ENCODE peak calls at places on chromosomes 4 and X, in six cellular contexts. One of them, this sample, is unnamed.

GRCh38 chrX:80285131-80285773 is 135.0 kb upstream of the TENT5D start:
- DNase-seq in activated T-helper 1 cell treated with anti-CD3 and anti-CD28 coated beads, Interleukin-12 subunit alpha, Interleukin-12 subunit beta, Interleukin-2, Interleukin-4 antibody, amounts not matched to agents 30 ng/mL and 10 ng/mL and 1 ng/mL, durations not matched to agents 14 hours and 24 hours and 36 hours: no peak
- DNase-seq in ovary: no peak
- DNase-seq in NCI-H1092: no peak
- DNase-seq in choroid plexus epithelial cell: no peak
- DNase-seq in stimulated activated CD4-positive, alpha-beta T cell treated with anti-CD3 and anti-CD28 coated beads, Interleukin-2, amount 100 ng/mL, for 48 hours: no peak
- DNase-seq in this sample: peak

GRCh38 chr4:9792381-9792780 is 10.9 kb downstream of the DRD5 start:
- DNase-seq in activated T-helper 1 cell treated with anti-CD3 and anti-CD28 coated beads, Interleukin-12 subunit alpha, Interleukin-12 subunit beta, Interleukin-2, Interleukin-4 antibody, amounts not matched to agents 30 ng/mL and 10 ng/mL and 1 ng/mL, durations not matched to agents 14 hours and 24 hours and 36 hours: no peak
- DNase-seq in ovary: no peak
- DNase-seq in NCI-H1092: no peak
- DNase-seq in choroid plexus epithelial cell: no peak
- DNase-seq in stimulated activated CD4-positive, alpha-beta T cell treated with anti-CD3 and anti-CD28 coated beads, Interleukin-2, amount 100 ng/mL, for 48 hours: no peak
- DNase-seq in this sample: no peak

GRCh38 chrX:155329293-155329692 is 5.1 kb downstream of the CLIC2 start:
- DNase-seq in activated T-helper 1 cell treated with anti-CD3 and anti-CD28 coated beads, Interleukin-12 subunit alpha, Interleukin-12 subunit beta, Interleukin-2, Interleukin-4 antibody, amounts not matched to agents 30 ng/mL and 10 ng/mL and 1 ng/mL, durations not matched to agents 14 hours and 24 hours and 36 hours: no peak
- DNase-seq in ovary: no peak
- DNase-seq in NCI-H1092: no peak
- DNase-seq in choroid plexus epithelial cell: no peak
- DNase-seq in stimulated activated CD4-positive, alpha-beta T cell treated with anti-CD3 and anti-CD28 coated beads, Interleukin-2, amount 100 ng/mL, for 48 hours: no peak
- DNase-seq in this sample: no peak

GRCh38 chrX:46279925-46280313 is 265.3 kb downstream of the ZNF674 start:
- DNase-seq in activated T-helper 1 cell treated with anti-CD3 and anti-CD28 coated beads, Interleukin-12 subunit alpha, Interleukin-12 subunit beta, Interleukin-2, Interleukin-4 antibody, amounts not matched to agents 30 ng/mL and 10 ng/mL and 1 ng/mL, durations not matched to agents 14 hours and 24 hours and 36 hours: no peak
- DNase-seq in ovary: no peak
- DNase-seq in NCI-H1092: no peak
- DNase-seq in choroid plexus epithelial cell: peak
- DNase-seq in stimulated activated CD4-positive, alpha-beta T cell treated with anti-CD3 and anti-CD28 coated beads, Interleukin-2, amount 100 ng/mL, for 48 hours: no peak
- DNase-seq in this sample: no peak

GRCh38 chrX:71637253-71637618 is 18.9 kb upstream of the CXCR3 start:
- DNase-seq in activated T-helper 1 cell treated with anti-CD3 and anti-CD28 coated beads, Interleukin-12 subunit alpha, Interleukin-12 subunit beta, Interleukin-2, Interleukin-4 antibody, amounts not matched to agents 30 ng/mL and 10 ng/mL and 1 ng/mL, durations not matched to agents 14 hours and 24 hours and 36 hours: no peak
- DNase-seq in ovary: no peak
- DNase-seq in NCI-H1092: no peak
- DNase-seq in choroid plexus epithelial cell: no peak
- DNase-seq in stimulated activated CD4-positive, alpha-beta T cell treated with anti-CD3 and anti-CD28 coated beads, Interleukin-2, amount 100 ng/mL, for 48 hours: no peak
- DNase-seq in this sample: peak

GRCh38 chrX:2559124-2559523 is 58.3 kb upstream of the DHRSX start:
- DNase-seq in activated T-helper 1 cell treated with anti-CD3 and anti-CD28 coated beads, Interleukin-12 subunit alpha, Interleukin-12 subunit beta, Interleukin-2, Interleukin-4 antibody, amounts not matched to agents 30 ng/mL and 10 ng/mL and 1 ng/mL, durations not matched to agents 14 hours and 24 hours and 36 hours: no peak
- DNase-seq in ovary: no peak
- DNase-seq in NCI-H1092: no peak
- DNase-seq in choroid plexus epithelial cell: no peak
- DNase-seq in stimulated activated CD4-positive, alpha-beta T cell treated with anti-CD3 and anti-CD28 coated beads, Interleukin-2, amount 100 ng/mL, for 48 hours: no peak
- DNase-seq in this sample: no peak

GRCh38 chrX:40877869-40878268 is 142.5 kb upstream of the MED14 start:
- DNase-seq in activated T-helper 1 cell treated with anti-CD3 and anti-CD28 coated beads, Interleukin-12 subunit alpha, Interleukin-12 subunit beta, Interleukin-2, Interleukin-4 antibody, amounts not matched to agents 30 ng/mL and 10 ng/mL and 1 ng/mL, durations not matched to agents 14 hours and 24 hours and 36 hours: no peak
- DNase-seq in ovary: no peak
- DNase-seq in NCI-H1092: no peak
- DNase-seq in choroid plexus epithelial cell: peak
- DNase-seq in stimulated activated CD4-positive, alpha-beta T cell treated with anti-CD3 and anti-CD28 coated beads, Interleukin-2, amount 100 ng/mL, for 48 hours: no peak
- DNase-seq in this sample: peak

GRCh38 chr4:41448935-41449334 is 89.0 kb upstream of the LIMCH1 start:
- DNase-seq in activated T-helper 1 cell treated with anti-CD3 and anti-CD28 coated beads, Interleukin-12 subunit alpha, Interleukin-12 subunit beta, Interleukin-2, Interleukin-4 antibody, amounts not matched to agents 30 ng/mL and 10 ng/mL and 1 ng/mL, durations not matched to agents 14 hours and 24 hours and 36 hours: no peak
- DNase-seq in ovary: peak
- DNase-seq in NCI-H1092: no peak
- DNase-seq in choroid plexus epithelial cell: peak
- DNase-seq in stimulated activated CD4-positive, alpha-beta T cell treated with anti-CD3 and anti-CD28 coated beads, Interleukin-2, amount 100 ng/mL, for 48 hours: no peak
- DNase-seq in this sample: peak

GRCh38 chrX:73944582-73944947 is 359.4 kb upstream of the ZCCHC13 start:
- DNase-seq in activated T-helper 1 cell treated with anti-CD3 and anti-CD28 coated beads, Interleukin-12 subunit alpha, Interleukin-12 subunit beta, Interleukin-2, Interleukin-4 antibody, amounts not matched to agents 30 ng/mL and 10 ng/mL and 1 ng/mL, durations not matched to agents 14 hours and 24 hours and 36 hours: no peak
- DNase-seq in ovary: no peak
- DNase-seq in NCI-H1092: no peak
- DNase-seq in choroid plexus epithelial cell: no peak
- DNase-seq in stimulated activated CD4-positive, alpha-beta T cell treated with anti-CD3 and anti-CD28 coated beads, Interleukin-2, amount 100 ng/mL, for 48 hours: no peak
- DNase-seq in this sample: peak

GRCh38 chr4:20253799-20254409 is 2.2 kb downstream of the SLIT2 start:
- DNase-seq in activated T-helper 1 cell treated with anti-CD3 and anti-CD28 coated beads, Interleukin-12 subunit alpha, Interleukin-12 subunit beta, Interleukin-2, Interleukin-4 antibody, amounts not matched to agents 30 ng/mL and 10 ng/mL and 1 ng/mL, durations not matched to agents 14 hours and 24 hours and 36 hours: no peak
- DNase-seq in ovary: peak
- DNase-seq in NCI-H1092: no peak
- DNase-seq in choroid plexus epithelial cell: peak
- DNase-seq in stimulated activated CD4-positive, alpha-beta T cell treated with anti-CD3 and anti-CD28 coated beads, Interleukin-2, amount 100 ng/mL, for 48 hours: no peak
- DNase-seq in this sample: peak

GRCh38 chr4:142683997-142684396 is 162.1 kb downstream of the INPP4B start:
- DNase-seq in activated T-helper 1 cell treated with anti-CD3 and anti-CD28 coated beads, Interleukin-12 subunit alpha, Interleukin-12 subunit beta, Interleukin-2, Interleukin-4 antibody, amounts not matched to agents 30 ng/mL and 10 ng/mL and 1 ng/mL, durations not matched to agents 14 hours and 24 hours and 36 hours: no peak
- DNase-seq in ovary: no peak
- DNase-seq in NCI-H1092: no peak
- DNase-seq in choroid plexus epithelial cell: no peak
- DNase-seq in stimulated activated CD4-positive, alpha-beta T cell treated with anti-CD3 and anti-CD28 coated beads, Interleukin-2, amount 100 ng/mL, for 48 hours: no peak
- DNase-seq in this sample: no peak

GRCh38 chrX:9786839-9787635 is 808 bp downstream of the SHROOM2 start:
- DNase-seq in activated T-helper 1 cell treated with anti-CD3 and anti-CD28 coated beads, Interleukin-12 subunit alpha, Interleukin-12 subunit beta, Interleukin-2, Interleukin-4 antibody, amounts not matched to agents 30 ng/mL and 10 ng/mL and 1 ng/mL, durations not matched to agents 14 hours and 24 hours and 36 hours: no peak
- DNase-seq in ovary: peak
- DNase-seq in NCI-H1092: no peak
- DNase-seq in choroid plexus epithelial cell: no peak
- DNase-seq in stimulated activated CD4-positive, alpha-beta T cell treated with anti-CD3 and anti-CD28 coated beads, Interleukin-2, amount 100 ng/mL, for 48 hours: no peak
- DNase-seq in this sample: peak

GRCh38 chr4:135476272-135476671 is 1274.7 kb upstream of the PABPC4L start:
- DNase-seq in activated T-helper 1 cell treated with anti-CD3 and anti-CD28 coated beads, Interleukin-12 subunit alpha, Interleukin-12 subunit beta, Interleukin-2, Interleukin-4 antibody, amounts not matched to agents 30 ng/mL and 10 ng/mL and 1 ng/mL, durations not matched to agents 14 hours and 24 hours and 36 hours: no peak
- DNase-seq in ovary: no peak
- DNase-seq in NCI-H1092: no peak
- DNase-seq in choroid plexus epithelial cell: no peak
- DNase-seq in stimulated activated CD4-positive, alpha-beta T cell treated with anti-CD3 and anti-CD28 coated beads, Interleukin-2, amount 100 ng/mL, for 48 hours: no peak
- DNase-seq in this sample: no peak

GRCh38 chr4:29900336-29900735 is 819.8 kb upstream of the PCDH7 start:
- DNase-seq in activated T-helper 1 cell treated with anti-CD3 and anti-CD28 coated beads, Interleukin-12 subunit alpha, Interleukin-12 subunit beta, Interleukin-2, Interleukin-4 antibody, amounts not matched to agents 30 ng/mL and 10 ng/mL and 1 ng/mL, durations not matched to agents 14 hours and 24 hours and 36 hours: no peak
- DNase-seq in ovary: no peak
- DNase-seq in NCI-H1092: no peak
- DNase-seq in choroid plexus epithelial cell: no peak
- DNase-seq in stimulated activated CD4-positive, alpha-beta T cell treated with anti-CD3 and anti-CD28 coated beads, Interleukin-2, amount 100 ng/mL, for 48 hours: no peak
- DNase-seq in this sample: no peak

GRCh38 chr4:1576961-1577814 is 106.9 kb downstream of the FAM53A start:
- DNase-seq in activated T-helper 1 cell treated with anti-CD3 and anti-CD28 coated beads, Interleukin-12 subunit alpha, Interleukin-12 subunit beta, Interleukin-2, Interleukin-4 antibody, amounts not matched to agents 30 ng/mL and 10 ng/mL and 1 ng/mL, durations not matched to agents 14 hours and 24 hours and 36 hours: no peak
- DNase-seq in ovary: no peak
- DNase-seq in NCI-H1092: no peak
- DNase-seq in choroid plexus epithelial cell: no peak
- DNase-seq in stimulated activated CD4-positive, alpha-beta T cell treated with anti-CD3 and anti-CD28 coated beads, Interleukin-2, amount 100 ng/mL, for 48 hours: no peak
- DNase-seq in this sample: no peak

GRCh38 chrX:36983831-36984230 is 24.3 kb upstream of the FAM47C start:
- DNase-seq in activated T-helper 1 cell treated with anti-CD3 and anti-CD28 coated beads, Interleukin-12 subunit alpha, Interleukin-12 subunit beta, Interleukin-2, Interleukin-4 antibody, amounts not matched to agents 30 ng/mL and 10 ng/mL and 1 ng/mL, durations not matched to agents 14 hours and 24 hours and 36 hours: no peak
- DNase-seq in ovary: no peak
- DNase-seq in NCI-H1092: no peak
- DNase-seq in choroid plexus epithelial cell: no peak
- DNase-seq in stimulated activated CD4-positive, alpha-beta T cell treated with anti-CD3 and anti-CD28 coated beads, Interleukin-2, amount 100 ng/mL, for 48 hours: no peak
- DNase-seq in this sample: no peak

GRCh38 chrX:149572743-149573142 is 14.5 kb downstream of the MAGEA9B start:
- DNase-seq in activated T-helper 1 cell treated with anti-CD3 and anti-CD28 coated beads, Interleukin-12 subunit alpha, Interleukin-12 subunit beta, Interleukin-2, Interleukin-4 antibody, amounts not matched to agents 30 ng/mL and 10 ng/mL and 1 ng/mL, durations not matched to agents 14 hours and 24 hours and 36 hours: no peak
- DNase-seq in ovary: no peak
- DNase-seq in NCI-H1092: no peak
- DNase-seq in choroid plexus epithelial cell: no peak
- DNase-seq in stimulated activated CD4-positive, alpha-beta T cell treated with anti-CD3 and anti-CD28 coated beads, Interleukin-2, amount 100 ng/mL, for 48 hours: no peak
- DNase-seq in this sample: peak

GRCh38 chrX:85627363-85627762 is 247.9 kb upstream of the POF1B start:
- DNase-seq in activated T-helper 1 cell treated with anti-CD3 and anti-CD28 coated beads, Interleukin-12 subunit alpha, Interleukin-12 subunit beta, Interleukin-2, Interleukin-4 antibody, amounts not matched to agents 30 ng/mL and 10 ng/mL and 1 ng/mL, durations not matched to agents 14 hours and 24 hours and 36 hours: no peak
- DNase-seq in ovary: no peak
- DNase-seq in NCI-H1092: peak
- DNase-seq in choroid plexus epithelial cell: peak
- DNase-seq in stimulated activated CD4-positive, alpha-beta T cell treated with anti-CD3 and anti-CD28 coated beads, Interleukin-2, amount 100 ng/mL, for 48 hours: no peak
- DNase-seq in this sample: no peak

GRCh38 chr4:146916479-146917076 is 29.1 kb downstream of the TTC29 start:
- DNase-seq in activated T-helper 1 cell treated with anti-CD3 and anti-CD28 coated beads, Interleukin-12 subunit alpha, Interleukin-12 subunit beta, Interleukin-2, Interleukin-4 antibody, amounts not matched to agents 30 ng/mL and 10 ng/mL and 1 ng/mL, durations not matched to agents 14 hours and 24 hours and 36 hours: no peak
- DNase-seq in ovary: no peak
- DNase-seq in NCI-H1092: no peak
- DNase-seq in choroid plexus epithelial cell: peak
- DNase-seq in stimulated activated CD4-positive, alpha-beta T cell treated with anti-CD3 and anti-CD28 coated beads, Interleukin-2, amount 100 ng/mL, for 48 hours: peak
- DNase-seq in this sample: peak

GRCh38 chrX:151596282-151596681 is 32.8 kb downstream of the PASD1 start:
- DNase-seq in activated T-helper 1 cell treated with anti-CD3 and anti-CD28 coated beads, Interleukin-12 subunit alpha, Interleukin-12 subunit beta, Interleukin-2, Interleukin-4 antibody, amounts not matched to agents 30 ng/mL and 10 ng/mL and 1 ng/mL, durations not matched to agents 14 hours and 24 hours and 36 hours: no peak
- DNase-seq in ovary: no peak
- DNase-seq in NCI-H1092: no peak
- DNase-seq in choroid plexus epithelial cell: no peak
- DNase-seq in stimulated activated CD4-positive, alpha-beta T cell treated with anti-CD3 and anti-CD28 coated beads, Interleukin-2, amount 100 ng/mL, for 48 hours: no peak
- DNase-seq in this sample: no peak

GRCh38 chr4:174156239-174156826 is 127.1 kb downstream of the FBXO8 start:
- DNase-seq in activated T-helper 1 cell treated with anti-CD3 and anti-CD28 coated beads, Interleukin-12 subunit alpha, Interleukin-12 subunit beta, Interleukin-2, Interleukin-4 antibody, amounts not matched to agents 30 ng/mL and 10 ng/mL and 1 ng/mL, durations not matched to agents 14 hours and 24 hours and 36 hours: no peak
- DNase-seq in ovary: no peak
- DNase-seq in NCI-H1092: peak
- DNase-seq in choroid plexus epithelial cell: peak
- DNase-seq in stimulated activated CD4-positive, alpha-beta T cell treated with anti-CD3 and anti-CD28 coated beads, Interleukin-2, amount 100 ng/mL, for 48 hours: no peak
- DNase-seq in this sample: peak

GRCh38 chr4:16591867-16592266 is 306.6 kb downstream of the LDB2 start:
- DNase-seq in activated T-helper 1 cell treated with anti-CD3 and anti-CD28 coated beads, Interleukin-12 subunit alpha, Interleukin-12 subunit beta, Interleukin-2, Interleukin-4 antibody, amounts not matched to agents 30 ng/mL and 10 ng/mL and 1 ng/mL, durations not matched to agents 14 hours and 24 hours and 36 hours: no peak
- DNase-seq in ovary: peak
- DNase-seq in NCI-H1092: no peak
- DNase-seq in choroid plexus epithelial cell: peak
- DNase-seq in stimulated activated CD4-positive, alpha-beta T cell treated with anti-CD3 and anti-CD28 coated beads, Interleukin-2, amount 100 ng/mL, for 48 hours: no peak
- DNase-seq in this sample: peak

GRCh38 chrX:21056636-21057035 is 317.6 kb upstream of the CNKSR2 start:
- DNase-seq in activated T-helper 1 cell treated with anti-CD3 and anti-CD28 coated beads, Interleukin-12 subunit alpha, Interleukin-12 subunit beta, Interleukin-2, Interleukin-4 antibody, amounts not matched to agents 30 ng/mL and 10 ng/mL and 1 ng/mL, durations not matched to agents 14 hours and 24 hours and 36 hours: no peak
- DNase-seq in ovary: no peak
- DNase-seq in NCI-H1092: no peak
- DNase-seq in choroid plexus epithelial cell: no peak
- DNase-seq in stimulated activated CD4-positive, alpha-beta T cell treated with anti-CD3 and anti-CD28 coated beads, Interleukin-2, amount 100 ng/mL, for 48 hours: no peak
- DNase-seq in this sample: no peak

GRCh38 chrX:53190363-53190960 is 34.5 kb downstream of the KDM5C start:
- DNase-seq in activated T-helper 1 cell treated with anti-CD3 and anti-CD28 coated beads, Interleukin-12 subunit alpha, Interleukin-12 subunit beta, Interleukin-2, Interleukin-4 antibody, amounts not matched to agents 30 ng/mL and 10 ng/mL and 1 ng/mL, durations not matched to agents 14 hours and 24 hours and 36 hours: no peak
- DNase-seq in ovary: no peak
- DNase-seq in NCI-H1092: no peak
- DNase-seq in choroid plexus epithelial cell: peak
- DNase-seq in stimulated activated CD4-positive, alpha-beta T cell treated with anti-CD3 and anti-CD28 coated beads, Interleukin-2, amount 100 ng/mL, for 48 hours: no peak
- DNase-seq in this sample: peak

GRCh38 chrX:71532078-71532752 is 689 bp upstream of the OGT start:
- DNase-seq in activated T-helper 1 cell treated with anti-CD3 and anti-CD28 coated beads, Interleukin-12 subunit alpha, Interleukin-12 subunit beta, Interleukin-2, Interleukin-4 antibody, amounts not matched to agents 30 ng/mL and 10 ng/mL and 1 ng/mL, durations not matched to agents 14 hours and 24 hours and 36 hours: peak
- DNase-seq in ovary: no peak
- DNase-seq in NCI-H1092: no peak
- DNase-seq in choroid plexus epithelial cell: peak
- DNase-seq in stimulated activated CD4-positive, alpha-beta T cell treated with anti-CD3 and anti-CD28 coated beads, Interleukin-2, amount 100 ng/mL, for 48 hours: no peak
- DNase-seq in this sample: no peak

GRCh38 chrX:54807524-54808108 is at the start of gene MAGED2:
- DNase-seq in activated T-helper 1 cell treated with anti-CD3 and anti-CD28 coated beads, Interleukin-12 subunit alpha, Interleukin-12 subunit beta, Interleukin-2, Interleukin-4 antibody, amounts not matched to agents 30 ng/mL and 10 ng/mL and 1 ng/mL, durations not matched to agents 14 hours and 24 hours and 36 hours: no peak
- DNase-seq in ovary: peak
- DNase-seq in NCI-H1092: peak
- DNase-seq in choroid plexus epithelial cell: peak
- DNase-seq in stimulated activated CD4-positive, alpha-beta T cell treated with anti-CD3 and anti-CD28 coated beads, Interleukin-2, amount 100 ng/mL, for 48 hours: no peak
- DNase-seq in this sample: peak

GRCh38 chrX:23884427-23885024 is 23.2 kb downstream of the APOO start:
- DNase-seq in activated T-helper 1 cell treated with anti-CD3 and anti-CD28 coated beads, Interleukin-12 subunit alpha, Interleukin-12 subunit beta, Interleukin-2, Interleukin-4 antibody, amounts not matched to agents 30 ng/mL and 10 ng/mL and 1 ng/mL, durations not matched to agents 14 hours and 24 hours and 36 hours: no peak
- DNase-seq in ovary: no peak
- DNase-seq in NCI-H1092: no peak
- DNase-seq in choroid plexus epithelial cell: peak
- DNase-seq in stimulated activated CD4-positive, alpha-beta T cell treated with anti-CD3 and anti-CD28 coated beads, Interleukin-2, amount 100 ng/mL, for 48 hours: no peak
- DNase-seq in this sample: peak

GRCh38 chr4:129335263-129335662 is 239.3 kb downstream of the C4orf33 start:
- DNase-seq in activated T-helper 1 cell treated with anti-CD3 and anti-CD28 coated beads, Interleukin-12 subunit alpha, Interleukin-12 subunit beta, Interleukin-2, Interleukin-4 antibody, amounts not matched to agents 30 ng/mL and 10 ng/mL and 1 ng/mL, durations not matched to agents 14 hours and 24 hours and 36 hours: no peak
- DNase-seq in ovary: no peak
- DNase-seq in NCI-H1092: peak
- DNase-seq in choroid plexus epithelial cell: no peak
- DNase-seq in stimulated activated CD4-positive, alpha-beta T cell treated with anti-CD3 and anti-CD28 coated beads, Interleukin-2, amount 100 ng/mL, for 48 hours: no peak
- DNase-seq in this sample: no peak

GRCh38 chr4:4386736-4387392 is at the start of gene NSG1:
- DNase-seq in activated T-helper 1 cell treated with anti-CD3 and anti-CD28 coated beads, Interleukin-12 subunit alpha, Interleukin-12 subunit beta, Interleukin-2, Interleukin-4 antibody, amounts not matched to agents 30 ng/mL and 10 ng/mL and 1 ng/mL, durations not matched to agents 14 hours and 24 hours and 36 hours: no peak
- DNase-seq in ovary: peak
- DNase-seq in NCI-H1092: peak
- DNase-seq in choroid plexus epithelial cell: peak
- DNase-seq in stimulated activated CD4-positive, alpha-beta T cell treated with anti-CD3 and anti-CD28 coated beads, Interleukin-2, amount 100 ng/mL, for 48 hours: peak
- DNase-seq in this sample: peak

GRCh38 chr4:8315343-8316250 is 46.0 kb downstream of the HTRA3 start:
- DNase-seq in activated T-helper 1 cell treated with anti-CD3 and anti-CD28 coated beads, Interleukin-12 subunit alpha, Interleukin-12 subunit beta, Interleukin-2, Interleukin-4 antibody, amounts not matched to agents 30 ng/mL and 10 ng/mL and 1 ng/mL, durations not matched to agents 14 hours and 24 hours and 36 hours: no peak
- DNase-seq in ovary: peak
- DNase-seq in NCI-H1092: peak
- DNase-seq in choroid plexus epithelial cell: peak
- DNase-seq in stimulated activated CD4-positive, alpha-beta T cell treated with anti-CD3 and anti-CD28 coated beads, Interleukin-2, amount 100 ng/mL, for 48 hours: no peak
- DNase-seq in this sample: peak

GRCh38 chrX:135531813-135532212 is 11.4 kb downstream of the INTS6L start:
- DNase-seq in activated T-helper 1 cell treated with anti-CD3 and anti-CD28 coated beads, Interleukin-12 subunit alpha, Interleukin-12 subunit beta, Interleukin-2, Interleukin-4 antibody, amounts not matched to agents 30 ng/mL and 10 ng/mL and 1 ng/mL, durations not matched to agents 14 hours and 24 hours and 36 hours: no peak
- DNase-seq in ovary: no peak
- DNase-seq in NCI-H1092: no peak
- DNase-seq in choroid plexus epithelial cell: no peak
- DNase-seq in stimulated activated CD4-positive, alpha-beta T cell treated with anti-CD3 and anti-CD28 coated beads, Interleukin-2, amount 100 ng/mL, for 48 hours: no peak
- DNase-seq in this sample: no peak

GRCh38 chr4:6913350-6913749 is 3.7 kb downstream of the TBC1D14 start:
- DNase-seq in activated T-helper 1 cell treated with anti-CD3 and anti-CD28 coated beads, Interleukin-12 subunit alpha, Interleukin-12 subunit beta, Interleukin-2, Interleukin-4 antibody, amounts not matched to agents 30 ng/mL and 10 ng/mL and 1 ng/mL, durations not matched to agents 14 hours and 24 hours and 36 hours: no peak
- DNase-seq in ovary: no peak
- DNase-seq in NCI-H1092: no peak
- DNase-seq in choroid plexus epithelial cell: no peak
- DNase-seq in stimulated activated CD4-positive, alpha-beta T cell treated with anti-CD3 and anti-CD28 coated beads, Interleukin-2, amount 100 ng/mL, for 48 hours: no peak
- DNase-seq in this sample: no peak

GRCh38 chr4:139962130-139962684 is 191.8 kb downstream of the MAML3 start:
- DNase-seq in activated T-helper 1 cell treated with anti-CD3 and anti-CD28 coated beads, Interleukin-12 subunit alpha, Interleukin-12 subunit beta, Interleukin-2, Interleukin-4 antibody, amounts not matched to agents 30 ng/mL and 10 ng/mL and 1 ng/mL, durations not matched to agents 14 hours and 24 hours and 36 hours: no peak
- DNase-seq in ovary: no peak
- DNase-seq in NCI-H1092: no peak
- DNase-seq in choroid plexus epithelial cell: no peak
- DNase-seq in stimulated activated CD4-positive, alpha-beta T cell treated with anti-CD3 and anti-CD28 coated beads, Interleukin-2, amount 100 ng/mL, for 48 hours: no peak
- DNase-seq in this sample: no peak

GRCh38 chr4:40340034-40340433 is 4.9 kb downstream of the CHRNA9 start:
- DNase-seq in activated T-helper 1 cell treated with anti-CD3 and anti-CD28 coated beads, Interleukin-12 subunit alpha, Interleukin-12 subunit beta, Interleukin-2, Interleukin-4 antibody, amounts not matched to agents 30 ng/mL and 10 ng/mL and 1 ng/mL, durations not matched to agents 14 hours and 24 hours and 36 hours: no peak
- DNase-seq in ovary: no peak
- DNase-seq in NCI-H1092: no peak
- DNase-seq in choroid plexus epithelial cell: no peak
- DNase-seq in stimulated activated CD4-positive, alpha-beta T cell treated with anti-CD3 and anti-CD28 coated beads, Interleukin-2, amount 100 ng/mL, for 48 hours: no peak
- DNase-seq in this sample: peak

GRCh38 chr4:173509031-173510001 is 20.7 kb downstream of the HAND2 start:
- DNase-seq in activated T-helper 1 cell treated with anti-CD3 and anti-CD28 coated beads, Interleukin-12 subunit alpha, Interleukin-12 subunit beta, Interleukin-2, Interleukin-4 antibody, amounts not matched to agents 30 ng/mL and 10 ng/mL and 1 ng/mL, durations not matched to agents 14 hours and 24 hours and 36 hours: no peak
- DNase-seq in ovary: peak
- DNase-seq in NCI-H1092: no peak
- DNase-seq in choroid plexus epithelial cell: no peak
- DNase-seq in stimulated activated CD4-positive, alpha-beta T cell treated with anti-CD3 and anti-CD28 coated beads, Interleukin-2, amount 100 ng/mL, for 48 hours: no peak
- DNase-seq in this sample: peak

GRCh38 chr4:24991015-24991414 is 39.7 kb downstream of the LGI2 start:
- DNase-seq in activated T-helper 1 cell treated with anti-CD3 and anti-CD28 coated beads, Interleukin-12 subunit alpha, Interleukin-12 subunit beta, Interleukin-2, Interleukin-4 antibody, amounts not matched to agents 30 ng/mL and 10 ng/mL and 1 ng/mL, durations not matched to agents 14 hours and 24 hours and 36 hours: no peak
- DNase-seq in ovary: no peak
- DNase-seq in NCI-H1092: no peak
- DNase-seq in choroid plexus epithelial cell: peak
- DNase-seq in stimulated activated CD4-positive, alpha-beta T cell treated with anti-CD3 and anti-CD28 coated beads, Interleukin-2, amount 100 ng/mL, for 48 hours: no peak
- DNase-seq in this sample: peak

This sample was measured in cardiac fibroblast.